ENCODE peak calls at places on chromosome 1, in six cellular contexts. D is HFF-Myc, G is B cell, A is right cardiac atrium, J is GDM1, T is AG08396. K is an unnamed sample.

GRCh38 chr1:46670134-46670533 is 1.5 kb upstream of the TEX38 start:
- DNase-seq in D (no peak), G (no peak), A (no peak), J (no peak), T (no peak), K (no peak)

GRCh38 chr1:197200468-197200899 is 54.0 kb upstream of the ASPM start:
- DNase-seq in D (no peak), G (no peak), A (no peak), J (no peak), T (no peak), K (no peak)

GRCh38 chr1:15616704-15617172 is 520 bp upstream of the DDI2 start:
- DNase-seq in D (no peak), G (no peak), A (peak; percentile 64), J (no peak), T (peak; percentile 23), K (no peak)

GRCh38 chr1:59355361-59355760 is 58.5 kb downstream of the FGGY start:
- DNase-seq in D (no peak), G (no peak), A (no peak), J (no peak), T (no peak), K (no peak)

GRCh38 chr1:113266788-113267187 is 123.5 kb upstream of the MAGI3 start:
- DNase-seq in D (no peak), G (no peak), A (no peak), J (no peak), T (no peak), K (no peak)

GRCh38 chr1:181192277-181192676 is 103.8 kb downstream of the IER5 start:
- DNase-seq in D (no peak), G (no peak), A (no peak), J (no peak), T (no peak), K (no peak)

GRCh38 chr1:58619286-58620054 is 42.4 kb upstream of the TACSTD2 start:
- DNase-seq in D (no peak), G (no peak), A (no peak), J (peak; percentile 66), T (no peak), K (no peak)

GRCh38 chr1:92291372-92291999 is 7.3 kb downstream of the GLMN start:
- DNase-seq in D (peak; percentile 22), G (peak; percentile 24), A (no peak), J (no peak), T (peak; percentile 51), K (peak; percentile 29)

GRCh38 chr1:228151526-228151925 is 1.8 kb downstream of the GJC2 start:
- DNase-seq in D (no peak), G (no peak), A (no peak), J (no peak), T (no peak), K (no peak)

GRCh38 chr1:169692766-169693460 is 18.5 kb downstream of the SELL start:
- DNase-seq in D (no peak), G (peak; percentile 44), A (no peak), J (no peak), T (no peak), K (no peak)

GRCh38 chr1:225541383-225541782 is 111.5 kb downstream of the ENAH start:
- DNase-seq in D (no peak), G (no peak), A (no peak), J (no peak), T (no peak), K (no peak)

GRCh38 chr1:189787201-189787600 is 690.5 kb downstream of the BRINP3 start:
- DNase-seq in D (no peak), G (no peak), A (peak; percentile 28), J (no peak), T (no peak), K (no peak)

GRCh38 chr1:245698860-245699259 is 544.1 kb downstream of the KIF26B start:
- DNase-seq in D (no peak), G (peak; percentile 84), A (peak; percentile 50), J (no peak), T (no peak), K (no peak)

GRCh38 chr1:174743654-174744561 is 255.8 kb upstream of the CACYBP start:
- DNase-seq in D (no peak), G (peak; percentile 66), A (no peak), J (peak; percentile 2), T (peak; percentile 29), K (peak; percentile 12)